ENCODE peak calls at places on chromosomes 16 and 17, in seven cellular contexts. One of them, this sample, is unnamed.

GRCh38 chr16:20897253-20897896 is 2.8 kb downstream of the DCUN1D3 start:
- DNase-seq in H1: no peak
- DNase-seq in left ventricle myocardium inferior: no peak
- DNase-seq in Karpas-422: no peak
- DNase-seq in MM.1S: no peak
- DNase-seq in stomach: no peak
- DNase-seq in neural progenitor cell: no peak
- DNase-seq in this sample: no peak

GRCh38 chr16:57260294-57260929 is 15.4 kb downstream of the ARL2BP start:
- DNase-seq in H1: peak; percentile 49
- DNase-seq in left ventricle myocardium inferior: no peak
- DNase-seq in Karpas-422: no peak
- DNase-seq in MM.1S: no peak
- DNase-seq in stomach: peak; percentile 24
- DNase-seq in neural progenitor cell: peak; percentile 87
- DNase-seq in this sample: no peak

GRCh38 chr17:12667299-12667958 is 1.7 kb downstream of the MYOCD start:
- DNase-seq in H1: peak; percentile 19
- DNase-seq in left ventricle myocardium inferior: no peak
- DNase-seq in Karpas-422: peak; percentile 68
- DNase-seq in MM.1S: no peak
- DNase-seq in stomach: no peak
- DNase-seq in neural progenitor cell: peak; percentile 85
- DNase-seq in this sample: no peak

GRCh38 chr16:4179020-4179419 is 62.8 kb upstream of the ADCY9 start:
- DNase-seq in H1: no peak
- DNase-seq in left ventricle myocardium inferior: peak; percentile 22
- DNase-seq in Karpas-422: no peak
- DNase-seq in MM.1S: no peak
- DNase-seq in stomach: no peak
- DNase-seq in neural progenitor cell: no peak
- DNase-seq in this sample: peak; percentile 79

GRCh38 chr17:14749269-14749668 is 448.4 kb downstream of the HS3ST3B1 start:
- DNase-seq in H1: no peak
- DNase-seq in left ventricle myocardium inferior: no peak
- DNase-seq in Karpas-422: no peak
- DNase-seq in MM.1S: no peak
- DNase-seq in stomach: no peak
- DNase-seq in neural progenitor cell: no peak
- DNase-seq in this sample: no peak

GRCh38 chr16:12362482-12363458 is 386.2 kb downstream of the SNX29 start:
- DNase-seq in H1: no peak
- DNase-seq in left ventricle myocardium inferior: peak; percentile 48
- DNase-seq in Karpas-422: no peak
- DNase-seq in MM.1S: no peak
- DNase-seq in stomach: no peak
- DNase-seq in neural progenitor cell: no peak
- DNase-seq in this sample: no peak

GRCh38 chr16:49521706-49522325 is 148.2 kb downstream of the C16orf78 start:
- DNase-seq in H1: no peak
- DNase-seq in left ventricle myocardium inferior: no peak
- DNase-seq in Karpas-422: no peak
- DNase-seq in MM.1S: no peak
- DNase-seq in stomach: no peak
- DNase-seq in neural progenitor cell: no peak
- DNase-seq in this sample: no peak

GRCh38 chr17:66431910-66432309 is 129.5 kb downstream of the PRKCA start:
- DNase-seq in H1: no peak
- DNase-seq in left ventricle myocardium inferior: no peak
- DNase-seq in Karpas-422: no peak
- DNase-seq in MM.1S: no peak
- DNase-seq in stomach: no peak
- DNase-seq in neural progenitor cell: no peak
- DNase-seq in this sample: no peak

GRCh38 chr16:66549284-66550131 is at the start of gene TK2:
- DNase-seq in H1: no peak
- DNase-seq in left ventricle myocardium inferior: peak; percentile 72
- DNase-seq in Karpas-422: peak; percentile 83
- DNase-seq in MM.1S: peak; percentile 65
- DNase-seq in stomach: peak; percentile 75
- DNase-seq in neural progenitor cell: peak; percentile 79
- DNase-seq in this sample: peak; percentile 65

GRCh38 chr17:41965694-41966375 is 760 bp upstream of the CNP start:
- DNase-seq in H1: no peak
- DNase-seq in left ventricle myocardium inferior: peak; percentile 45
- DNase-seq in Karpas-422: peak; percentile 82
- DNase-seq in MM.1S: peak; percentile 90
- DNase-seq in stomach: peak; percentile 89
- DNase-seq in neural progenitor cell: peak; percentile 79
- DNase-seq in this sample: peak; percentile 86

GRCh38 chr16:11759997-11760396 is 17.3 kb upstream of the TXNDC11 start:
- DNase-seq in H1: no peak
- DNase-seq in left ventricle myocardium inferior: no peak
- DNase-seq in Karpas-422: no peak
- DNase-seq in MM.1S: no peak
- DNase-seq in stomach: no peak
- DNase-seq in neural progenitor cell: no peak
- DNase-seq in this sample: no peak

GRCh38 chr17:44759916-44760243 is 1.1 kb downstream of the ADAM11 start:
- DNase-seq in H1: no peak
- DNase-seq in left ventricle myocardium inferior: no peak
- DNase-seq in Karpas-422: no peak
- DNase-seq in MM.1S: no peak
- DNase-seq in stomach: no peak
- DNase-seq in neural progenitor cell: no peak
- DNase-seq in this sample: no peak

GRCh38 chr16:68367440-68367839 is 56.6 kb downstream of the PRMT7 start:
- DNase-seq in H1: no peak
- DNase-seq in left ventricle myocardium inferior: no peak
- DNase-seq in Karpas-422: no peak
- DNase-seq in MM.1S: no peak
- DNase-seq in stomach: no peak
- DNase-seq in neural progenitor cell: no peak
- DNase-seq in this sample: no peak

GRCh38 chr17:64004903-64005733 is 7.0 kb downstream of the PRR29 start:
- DNase-seq in H1: no peak
- DNase-seq in left ventricle myocardium inferior: no peak
- DNase-seq in Karpas-422: no peak
- DNase-seq in MM.1S: no peak
- DNase-seq in stomach: peak; percentile 23
- DNase-seq in neural progenitor cell: no peak
- DNase-seq in this sample: no peak

GRCh38 chr16:27966756-27967155 is 96.8 kb downstream of the GSG1L start:
- DNase-seq in H1: no peak
- DNase-seq in left ventricle myocardium inferior: no peak
- DNase-seq in Karpas-422: no peak
- DNase-seq in MM.1S: no peak
- DNase-seq in stomach: no peak
- DNase-seq in neural progenitor cell: no peak
- DNase-seq in this sample: no peak

GRCh38 chr17:73821665-73822064 is 177.4 kb upstream of the SDK2 start:
- DNase-seq in H1: no peak
- DNase-seq in left ventricle myocardium inferior: no peak
- DNase-seq in Karpas-422: no peak
- DNase-seq in MM.1S: no peak
- DNase-seq in stomach: no peak
- DNase-seq in neural progenitor cell: no peak
- DNase-seq in this sample: no peak

GRCh38 chr17:64196626-64197025 is 66.4 kb downstream of the TEX2 start:
- DNase-seq in H1: no peak
- DNase-seq in left ventricle myocardium inferior: no peak
- DNase-seq in Karpas-422: no peak
- DNase-seq in MM.1S: no peak
- DNase-seq in stomach: no peak
- DNase-seq in neural progenitor cell: no peak
- DNase-seq in this sample: no peak

DNA sequence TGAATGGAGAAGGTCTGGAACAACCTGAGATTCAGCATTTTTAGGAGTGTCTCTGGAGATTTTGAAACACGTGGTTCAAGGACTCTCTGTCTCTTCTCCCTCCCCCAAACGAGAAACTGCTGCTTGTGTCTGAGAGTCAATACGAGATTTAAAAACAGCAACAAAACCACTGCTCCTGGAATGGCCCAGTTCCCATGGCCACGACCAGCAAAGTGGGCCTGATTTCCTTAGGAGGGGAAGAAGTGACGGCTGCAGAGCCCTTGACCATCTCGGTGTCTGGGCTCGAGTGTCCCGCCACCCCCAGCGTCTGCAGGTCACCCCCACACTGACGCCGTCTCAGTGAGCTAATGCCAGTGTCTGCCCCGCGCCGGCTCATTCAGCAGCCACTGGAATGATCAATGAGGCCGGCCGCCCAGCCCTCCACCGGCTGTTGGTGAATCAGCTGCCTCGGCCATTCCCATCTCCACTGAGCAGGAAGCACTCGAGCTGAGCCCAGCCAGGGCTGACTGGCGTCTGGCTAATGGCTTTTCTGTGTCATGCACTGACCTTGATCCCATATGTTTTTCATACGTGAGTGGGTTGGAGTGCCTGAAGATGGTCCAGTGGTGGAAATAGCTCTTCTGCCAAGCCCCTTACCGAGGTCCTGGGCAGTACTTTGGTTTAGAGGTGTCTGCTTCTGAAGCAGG is 151.8 kb downstream of the PITPNC1 start:
- DNase-seq in H1: no peak
- DNase-seq in left ventricle myocardium inferior: peak; percentile 72
- DNase-seq in Karpas-422: no peak
- DNase-seq in MM.1S: no peak
- DNase-seq in stomach: peak; percentile 80
- DNase-seq in neural progenitor cell: peak; percentile 84
- DNase-seq in this sample: peak; percentile 67
- H3K4me3 ChIP-seq in H1: no peak overlapping the region
- H3K4me3 ChIP-seq in left ventricle myocardium inferior: peak overlapping the region; percentile 53
- H3K4me3 ChIP-seq in Karpas-422: no peak overlapping the region
- H3K4me3 ChIP-seq in MM.1S: no peak overlapping the region
- H3K4me3 ChIP-seq in stomach: peak overlapping the region; percentile 17
- H3K4me3 ChIP-seq in neural progenitor cell: peak overlapping the region; percentile 6
- H3K4me3 ChIP-seq in this sample: no peak overlapping the region

GRCh38 chr17:9006175-9006767 is 15.0 kb upstream of the NTN1 start:
- DNase-seq in H1: no peak
- DNase-seq in left ventricle myocardium inferior: no peak
- DNase-seq in Karpas-422: no peak
- DNase-seq in MM.1S: no peak
- DNase-seq in stomach: no peak
- DNase-seq in neural progenitor cell: no peak
- DNase-seq in this sample: no peak

GRCh38 chr17:9002610-9003354 is 18.5 kb upstream of the NTN1 start:
- DNase-seq in H1: no peak
- DNase-seq in left ventricle myocardium inferior: peak; percentile 24
- DNase-seq in Karpas-422: no peak
- DNase-seq in MM.1S: no peak
- DNase-seq in stomach: no peak
- DNase-seq in neural progenitor cell: peak; percentile 82
- DNase-seq in this sample: no peak

GRCh38 chr17:9003355-9004131 is 17.8 kb upstream of the NTN1 start:
- DNase-seq in H1: no peak
- DNase-seq in left ventricle myocardium inferior: no peak
- DNase-seq in Karpas-422: no peak
- DNase-seq in MM.1S: no peak
- DNase-seq in stomach: no peak
- DNase-seq in neural progenitor cell: peak; percentile 95
- DNase-seq in this sample: no peak

GRCh38 chr17:9004961-9005285 is 16.4 kb upstream of the NTN1 start:
- DNase-seq in H1: no peak
- DNase-seq in left ventricle myocardium inferior: no peak
- DNase-seq in Karpas-422: no peak
- DNase-seq in MM.1S: no peak
- DNase-seq in stomach: no peak
- DNase-seq in neural progenitor cell: no peak
- DNase-seq in this sample: no peak

GRCh38 chr17:9004132-9004960 is 17.0 kb upstream of the NTN1 start:
- DNase-seq in H1: no peak
- DNase-seq in left ventricle myocardium inferior: no peak
- DNase-seq in Karpas-422: no peak
- DNase-seq in MM.1S: no peak
- DNase-seq in stomach: no peak
- DNase-seq in neural progenitor cell: peak; percentile 72
- DNase-seq in this sample: no peak
- H3K4me3 ChIP-seq in H1: peak overlapping the region; percentile 61
- H3K4me3 ChIP-seq in left ventricle myocardium inferior: peak overlapping the region; percentile 68
- H3K4me3 ChIP-seq in Karpas-422: no peak overlapping the region
- H3K4me3 ChIP-seq in MM.1S: no peak overlapping the region
- H3K4me3 ChIP-seq in stomach: peak overlapping the region; percentile 52
- H3K4me3 ChIP-seq in neural progenitor cell: peak overlapping the region; percentile 66
- H3K4me3 ChIP-seq in this sample: no peak overlapping the region

DNA sequence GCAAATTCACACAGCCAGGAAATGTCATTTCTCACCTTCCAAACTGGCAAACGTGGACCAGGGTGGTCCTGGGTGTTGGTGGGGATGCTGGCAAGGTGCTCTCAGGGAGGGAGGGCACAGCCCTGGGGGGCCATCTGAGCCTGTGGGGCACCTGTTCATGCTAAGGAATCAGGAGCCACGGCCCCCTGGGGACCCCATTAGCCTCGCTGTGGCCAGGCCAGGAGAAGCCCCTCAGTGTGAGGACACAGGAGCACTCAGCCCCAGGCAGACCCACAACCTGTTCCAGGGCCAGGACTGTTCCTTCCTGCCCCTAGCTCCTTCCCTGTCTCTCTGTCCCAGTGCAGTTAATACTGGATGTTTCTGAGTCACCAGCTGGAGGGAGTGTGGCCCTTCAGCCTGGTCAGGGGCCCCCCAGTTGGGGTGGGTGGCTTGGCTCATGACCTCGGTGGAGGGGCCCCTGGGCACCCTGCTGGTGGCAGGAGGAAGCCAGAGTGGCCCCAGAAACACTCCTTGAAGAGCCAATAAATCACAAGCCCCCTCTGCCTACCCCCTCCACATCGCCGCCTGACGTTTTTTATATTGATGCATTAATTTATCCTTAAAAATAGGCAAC is 22.5 kb downstream of the ACTG1 start:
- DNase-seq in H1: no peak
- DNase-seq in left ventricle myocardium inferior: no peak
- DNase-seq in Karpas-422: no peak
- DNase-seq in MM.1S: no peak
- DNase-seq in stomach: no peak
- DNase-seq in neural progenitor cell: no peak
- DNase-seq in this sample: no peak
- H3K4me3 ChIP-seq in H1: peak overlapping the region; percentile 7
- H3K4me3 ChIP-seq in left ventricle myocardium inferior: no peak overlapping the region
- H3K4me3 ChIP-seq in Karpas-422: no peak overlapping the region
- H3K4me3 ChIP-seq in MM.1S: no peak overlapping the region
- H3K4me3 ChIP-seq in stomach: no peak overlapping the region
- H3K4me3 ChIP-seq in neural progenitor cell: no peak overlapping the region
- H3K4me3 ChIP-seq in this sample: no peak overlapping the region

DNA sequence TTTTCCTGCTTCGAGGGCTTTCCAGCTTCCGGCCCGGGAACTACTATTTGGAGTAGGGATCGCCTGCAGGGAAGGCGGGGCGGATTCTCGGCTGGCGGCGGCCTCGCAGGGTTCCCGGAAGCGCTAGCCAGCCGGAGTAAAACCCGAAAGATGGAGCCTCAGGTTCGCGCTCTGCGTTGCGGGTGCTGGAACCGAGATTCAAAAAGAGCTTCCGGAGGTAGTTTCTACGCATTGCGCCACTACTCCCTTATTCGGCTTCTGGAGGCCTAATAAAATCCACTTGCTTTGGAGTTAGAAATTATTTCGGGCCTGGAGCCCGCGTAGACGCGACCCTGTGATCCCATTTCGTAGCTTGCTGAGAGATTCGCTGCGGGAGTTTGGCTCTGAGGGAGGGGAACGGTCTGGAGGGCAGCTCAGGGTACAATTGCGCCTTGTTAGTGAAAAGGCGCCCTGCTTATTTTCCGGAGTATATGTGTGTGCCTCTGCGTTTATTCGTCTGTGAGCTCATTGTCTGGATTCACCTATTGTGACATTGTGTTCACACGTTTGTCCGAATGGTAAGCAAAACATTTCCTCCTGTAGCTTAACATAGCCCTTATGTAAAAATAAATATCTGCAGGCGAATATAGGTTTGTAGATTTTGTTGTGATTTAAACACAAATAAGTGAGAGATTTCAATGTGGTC is 712 bp downstream of the PRAC2 start:
- DNase-seq in H1: no peak
- DNase-seq in left ventricle myocardium inferior: no peak
- DNase-seq in Karpas-422: no peak
- DNase-seq in MM.1S: peak; percentile 20
- DNase-seq in stomach: no peak
- DNase-seq in neural progenitor cell: peak; percentile 59
- DNase-seq in this sample: no peak
- H3K4me3 ChIP-seq in H1: peak overlapping the region; percentile 50
- H3K4me3 ChIP-seq in left ventricle myocardium inferior: peak overlapping the region; percentile 22
- H3K4me3 ChIP-seq in Karpas-422: no peak overlapping the region
- H3K4me3 ChIP-seq in MM.1S: peak overlapping the region; percentile 49
- H3K4me3 ChIP-seq in stomach: no peak overlapping the region
- H3K4me3 ChIP-seq in neural progenitor cell: no peak overlapping the region
- H3K4me3 ChIP-seq in this sample: no peak overlapping the region

This sample was measured in lung.